ENCODE peak calls at places on chromosomes 1 and 21, in ten cellular contexts. A, G, Y, Q, T, N, X, Z, B and H are unnamed samples.

GRCh38 chr1:229710746-229711145 is 84.7 kb downstream of the URB2 start:
- DNase-seq in Z (no peak), N (no peak), B (no peak), G (no peak), T (no peak), Q (no peak), X (no peak), A (no peak), Y (no peak), H (no peak)

GRCh38 chr1:41566969-41567368 is 82.5 kb upstream of the EDN2 start:
- DNase-seq in G (no peak), N (no peak), Q (peak), Z (no peak), Y (no peak), X (no peak), A (no peak), B (no peak), T (no peak), H (no peak)

GRCh38 chr1:66490817-66491216 is 43.1 kb upstream of the SGIP1 start:
- DNase-seq in N (no peak), T (no peak), B (no peak), Y (no peak), X (peak), G (no peak), A (no peak), Q (no peak), Z (no peak), H (no peak)

GRCh38 chr1:207876129-207876528 is 34.8 kb downstream of the CD34 start:
- DNase-seq in A (no peak), Q (no peak), Y (no peak), T (no peak), Z (no peak), X (peak), G (no peak), N (no peak), B (no peak), H (no peak)

GRCh38 chr1:109377698-109378097 is 20.0 kb downstream of the SORT1 start:
- DNase-seq in T (no peak), Z (no peak), X (no peak), B (no peak), N (no peak), Q (no peak), G (no peak), Y (no peak), A (no peak), H (no peak)

GRCh38 chr1:112904071-112904830 is 51.7 kb downstream of the SLC16A1 start:
- DNase-seq in T (no peak), B (no peak), Q (no peak), Y (no peak), Z (peak), G (no peak), N (peak), A (no peak), X (no peak), H (no peak)

GRCh38 chr1:109379907-109380306 is 17.8 kb downstream of the SORT1 start:
- DNase-seq in X (no peak), T (no peak), N (no peak), G (no peak), B (no peak), Z (no peak), Q (no peak), A (no peak), Y (no peak), H (no peak)

GRCh38 chr1:48249868-48250267 is 27.4 kb downstream of the SLC5A9 start:
- DNase-seq in T (no peak), X (no peak), G (no peak), A (no peak), Y (no peak), N (peak), B (no peak), Q (no peak), Z (no peak), H (no peak)

GRCh38 chr1:68121536-68121935 is 71.1 kb upstream of the DIRAS3 start:
- DNase-seq in B (no peak), Y (no peak), X (no peak), N (no peak), A (no peak), G (no peak), Q (no peak), T (no peak), Z (no peak), H (no peak)

GRCh38 chr1:29033829-29034466 is 89.8 kb downstream of the TMEM200B start:
- DNase-seq in N (no peak), A (no peak), Q (no peak), T (no peak), Z (no peak), Y (no peak), B (no peak), G (peak), X (peak), H (no peak)

GRCh38 chr1:86866665-86867064 is 47.3 kb downstream of the SELENOF start:
- DNase-seq in Z (no peak), T (no peak), Y (no peak), X (no peak), Q (no peak), G (no peak), N (no peak), A (no peak), B (no peak), H (no peak)

GRCh38 chr1:51583532-51583931 is 33.4 kb upstream of the OSBPL9 start:
- DNase-seq in B (peak), Z (peak), Q (peak), A (peak), N (no peak), Y (peak), T (peak), G (no peak), X (no peak), H (no peak)

GRCh38 chr21:34880401-34880800 is 168.7 kb downstream of the RUNX1 start:
- DNase-seq in T (no peak), B (no peak), Z (no peak), N (no peak), A (no peak), X (no peak), Y (no peak), Q (no peak), G (no peak), H (no peak)

DNA sequence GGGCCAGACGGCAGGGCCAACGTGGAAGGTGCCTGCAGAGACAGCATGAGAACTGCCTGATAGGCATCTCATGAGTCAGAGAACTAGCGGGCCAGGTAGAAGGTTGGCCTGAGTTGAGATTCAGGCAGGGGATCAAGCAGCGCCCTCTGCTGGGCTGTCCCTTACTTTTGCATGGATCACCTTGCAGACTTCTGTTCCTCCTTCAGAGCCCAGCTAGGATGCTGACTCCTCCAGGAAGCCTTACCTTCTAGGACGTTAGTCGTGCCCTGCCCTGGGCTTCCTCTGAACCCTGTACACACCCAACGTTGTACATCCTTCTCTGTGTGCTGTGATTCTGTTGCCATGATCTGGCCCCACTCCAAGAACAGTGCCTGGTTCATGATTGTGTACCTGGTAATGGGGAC is 231.3 kb upstream of the VAMP3 start:
- DNase-seq in X (no peak), Y (peak), N (peak), B (peak), T (no peak), G (no peak), Q (peak), Z (no peak), A (no peak), H (no peak)
- TF ChIP-seq CTCF in X (peak), Y (peak), N (peak), B (peak), T (no peak), G (peak), Q (peak), Z (no peak), A (peak), H (peak)

DNA sequence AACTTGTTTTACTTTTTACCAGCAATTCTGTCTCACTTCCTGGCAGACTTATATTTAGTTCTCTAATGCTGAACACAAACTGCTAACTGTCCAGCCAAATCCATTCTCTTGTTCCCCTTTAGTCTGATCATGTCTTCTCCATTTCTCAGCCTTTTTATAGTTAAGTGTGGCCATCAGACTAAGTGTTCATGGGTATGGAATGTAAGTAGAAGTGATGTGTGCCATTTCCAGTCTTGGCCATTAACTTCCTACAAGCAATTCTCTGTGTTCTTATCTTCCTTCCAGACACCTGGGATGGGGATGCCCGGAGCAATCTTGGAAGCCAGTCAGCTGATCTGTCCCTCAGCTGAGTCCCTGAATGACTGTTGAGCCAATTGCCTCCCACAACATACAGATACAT is 165.8 kb downstream of the ST6GALNAC3 start:
- DNase-seq in A (no peak), N (no peak), X (no peak), Y (no peak), Z (no peak), Q (no peak), B (no peak), T (no peak), G (no peak), H (no peak)
- TF ChIP-seq CTCF in A (no peak), N (no peak), X (no peak), Y (no peak), Z (no peak), Q (no peak), B (no peak), T (no peak), G (no peak), H (no peak)

DNA sequence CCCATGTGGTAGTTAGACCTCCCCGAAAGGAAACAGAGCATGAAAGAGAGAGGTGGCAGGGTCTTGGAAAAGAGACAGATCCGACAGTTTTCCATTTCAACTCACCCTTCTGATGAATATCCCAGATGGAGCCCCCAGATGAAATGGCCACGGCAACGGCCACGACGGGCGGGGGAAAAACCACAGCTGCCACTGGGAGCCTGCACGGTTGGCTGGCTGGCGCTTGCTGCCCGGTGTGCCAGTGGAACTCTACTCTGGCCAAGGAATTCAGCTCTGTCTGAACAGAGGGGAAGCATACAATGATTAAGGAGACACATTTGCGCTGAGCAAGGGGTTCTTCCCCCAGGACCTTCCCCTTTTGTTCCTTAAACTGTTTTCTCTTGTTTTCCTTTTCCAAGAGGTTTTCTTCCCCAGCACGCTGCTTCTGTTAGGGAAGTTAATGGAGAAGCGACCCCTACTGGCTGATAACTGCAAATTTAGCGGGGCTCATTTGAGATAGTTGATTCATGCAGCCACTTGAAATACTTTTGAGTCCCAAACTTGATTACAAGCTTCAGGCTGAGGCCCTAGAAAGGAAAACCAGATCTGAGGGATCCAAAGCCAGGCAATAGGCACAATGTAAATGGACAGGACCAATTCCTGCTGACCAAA is 1122.5 kb downstream of the NCAM2 start:
- DNase-seq in G (no peak), Q (no peak), T (no peak), Y (no peak), X (no peak), A (no peak), N (no peak), Z (no peak), B (no peak), H (no peak)
- TF ChIP-seq CTCF in G (peak), Q (no peak), T (no peak), Y (no peak), X (peak), A (no peak), N (no peak), Z (no peak), B (no peak), H (peak)

GRCh38 chr21:37074546-37074945 is 1.5 kb downstream of the TTC3 start:
- DNase-seq in X (no peak), A (no peak), Z (no peak), Q (no peak), Y (no peak), T (no peak), G (no peak), N (no peak), B (no peak), H (no peak)
- TF ChIP-seq CTCF in X (no peak), A (no peak), Z (no peak), Q (no peak), Y (no peak), T (no peak), G (no peak), N (no peak), B (no peak), H (no peak)

DNA sequence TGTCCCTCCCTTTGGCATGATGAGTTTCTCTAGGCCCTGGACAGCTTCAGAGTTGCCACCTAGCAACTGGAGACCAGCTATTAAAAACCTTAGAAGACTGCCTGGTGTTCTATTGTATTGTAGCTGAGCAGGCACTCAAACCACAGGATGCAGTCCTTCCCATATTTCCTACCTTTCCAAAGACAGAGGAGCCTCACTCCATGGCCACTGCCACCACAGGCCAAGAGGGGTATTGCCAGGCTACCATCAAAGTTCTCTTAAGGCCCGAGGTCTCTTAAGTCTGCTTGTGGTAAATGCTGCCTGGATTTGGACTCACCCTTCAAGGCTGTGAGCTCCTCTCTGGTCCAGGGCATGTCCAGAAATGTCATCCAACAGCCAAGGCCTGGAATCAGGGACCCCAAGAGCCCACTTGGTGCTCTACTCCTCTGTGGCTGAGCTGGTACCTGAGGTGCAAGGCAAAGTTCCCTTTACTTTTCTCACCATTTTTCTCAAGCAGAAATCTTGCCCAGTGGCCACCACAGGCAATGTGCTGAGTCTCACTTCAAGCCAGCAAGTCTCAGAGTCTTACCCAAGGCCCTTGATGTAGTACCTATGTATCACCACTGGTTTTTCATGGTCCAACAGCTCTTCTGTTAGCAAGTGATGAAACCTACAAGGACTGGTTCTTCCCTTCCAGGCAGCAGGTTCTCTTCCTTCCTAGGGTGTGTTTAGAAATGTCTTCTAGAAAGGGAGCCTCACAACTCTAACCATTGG is 269.4 kb downstream of the AMY1C start:
- DNase-seq in A (no peak), Y (no peak), B (no peak), X (no peak), N (no peak), G (no peak), T (no peak), Z (peak), Q (no peak), H (no peak)
- TF ChIP-seq CTCF in A (no peak), Y (no peak), B (no peak), X (no peak), N (no peak), G (no peak), T (no peak), Z (no peak), Q (no peak), H (no peak)

GRCh38 chr21:16002872-16003466 is 273.2 kb downstream of the USP25 start:
- DNase-seq in X (peak), T (no peak), Q (no peak), N (no peak), G (no peak), Z (no peak), A (no peak), Y (no peak), B (no peak), H (no peak)
- TF ChIP-seq CTCF in X (peak), T (peak), Q (no peak), N (no peak), G (peak), Z (no peak), A (peak), Y (peak), B (peak), H (peak)

GRCh38 chr1:165403835-165404482 is 41.0 kb downstream of the RXRG start:
- DNase-seq in N (peak), B (no peak), A (no peak), Y (no peak), T (no peak), X (peak), Q (peak), G (peak), Z (no peak), H (no peak)
- TF ChIP-seq CTCF in N (peak), B (peak), A (peak), Y (peak), T (peak), X (peak), Q (peak), G (peak), Z (no peak), H (peak)

DNA sequence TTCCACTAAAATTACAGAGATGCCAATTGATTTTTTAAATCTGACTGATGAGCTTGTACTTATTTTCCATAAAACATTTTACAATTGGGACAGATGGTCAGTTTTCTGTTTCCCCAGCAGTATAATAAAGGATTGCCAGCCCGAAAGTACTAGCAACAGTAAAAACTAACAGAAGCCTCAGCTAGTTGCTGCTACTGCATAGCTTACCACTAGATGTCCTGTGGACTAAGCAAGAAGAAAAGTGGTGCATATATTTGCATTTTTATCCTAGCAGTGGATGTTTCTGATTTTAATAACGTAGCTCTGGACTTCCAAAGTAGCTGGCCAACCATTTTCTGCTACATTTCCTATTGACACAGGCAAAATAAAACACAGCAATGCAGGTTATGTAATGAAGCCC is 241.5 kb downstream of the BARHL2 start:
- DNase-seq in A (no peak), G (peak), X (no peak), Z (no peak), T (no peak), Q (no peak), Y (no peak), N (no peak), B (no peak), H (no peak)
- TF ChIP-seq CTCF in A (no peak), G (no peak), X (peak), Z (no peak), T (no peak), Q (no peak), Y (no peak), N (no peak), B (no peak), H (no peak)